ENCODE peak calls at places on chromosome 18, in four cellular contexts. S is kidney, K is HL-60, E is endothelial cell. T is an unnamed sample.

GRCh38 chr18:76467371-76468190 is 27.5 kb downstream of the ZNF516 start:
- DNase-seq in E (no peak), S (peak), K (peak), T (no peak)

GRCh38 chr18:1270081-1270480 is 365.4 kb downstream of the ADCYAP1 start:
- DNase-seq in K (no peak), S (no peak), E (no peak), T (no peak)

GRCh38 chr18:21243041-21243431 is 1.0 kb downstream of the GREB1L start:
- DNase-seq in K (no peak), E (peak), S (no peak), T (no peak)

GRCh38 chr18:79613186-79613931 is 66.2 kb upstream of the CTDP1 start:
- DNase-seq in S (peak), K (no peak), E (peak), T (no peak)

GRCh38 chr18:1914489-1914888 is 656.8 kb downstream of the METTL4 start:
- DNase-seq in E (no peak), K (peak), S (no peak), T (no peak)

GRCh38 chr18:70046207-70046606 is 98.5 kb upstream of the CD226 start:
- DNase-seq in S (no peak), E (no peak), K (no peak), T (no peak)

GRCh38 chr18:73639788-73640187 is 507.8 kb downstream of the FBXO15 start:
- DNase-seq in S (no peak), E (no peak), K (no peak), T (no peak)

GRCh38 chr18:46096651-46097300 is 1.3 kb downstream of the ATP5F1A start:
- DNase-seq in S (no peak), E (no peak), K (peak), T (no peak)

GRCh38 chr18:33596178-33596854 is 18.3 kb downstream of the ASXL3 start:
- DNase-seq in K (no peak), E (no peak), S (no peak), T (no peak)

GRCh38 chr18:13562494-13563029 is 163.8 kb downstream of the FAM210A start:
- DNase-seq in S (no peak), E (no peak), K (no peak), T (no peak)

GRCh38 chr18:45014047-45014501 is 333.4 kb downstream of the SETBP1 start:
- DNase-seq in S (no peak), K (no peak), E (no peak), T (no peak)

GRCh38 chr18:21321711-21322110 is 79.7 kb downstream of the GREB1L start:
- DNase-seq in K (no peak), S (no peak), E (no peak), T (no peak)

GRCh38 chr18:35267161-35267651 is 22.8 kb downstream of the ZSCAN30 start:
- DNase-seq in E (peak), K (no peak), S (peak), T (no peak)

GRCh38 chr18:55859116-55859515 is 271.1 kb upstream of the TCF4 start:
- DNase-seq in S (no peak), E (no peak), K (no peak), T (no peak)

GRCh38 chr18:2846241-2846637 is 567 bp upstream of the EMILIN2 start:
- DNase-seq in S (no peak), K (no peak), E (no peak), T (no peak)

GRCh38 chr18:35071819-35072247 is 30.6 kb downstream of the MAPRE2 start:
- DNase-seq in E (no peak), S (no peak), K (no peak), T (no peak)

GRCh38 chr18:34493566-34494358 is 216.3 kb upstream of the DTNA start:
- DNase-seq in K (no peak), E (peak), S (peak), T (peak)

GRCh38 chr18:21741511-21742322 is 1.1 kb downstream of the MIB1 start:
- DNase-seq in E (peak), K (peak), S (peak), T (peak)

GRCh38 chr18:23573948-23574431 is 12.3 kb downstream of the NPC1 start:
- DNase-seq in E (no peak), S (no peak), K (no peak), T (no peak)

GRCh38 chr18:2709316-2709715 is 53.8 kb downstream of the SMCHD1 start:
- DNase-seq in K (no peak), E (no peak), S (no peak), T (no peak)

GRCh38 chr18:65257157-65257556 is 493.7 kb upstream of the CDH7 start:
- DNase-seq in S (no peak), E (no peak), K (no peak), T (no peak)

GRCh38 chr18:27005589-27005988 is 140.1 kb upstream of the AQP4 start:
- DNase-seq in E (no peak), K (peak), S (no peak), T (no peak)

GRCh38 chr18:76507830-76508381 is 12.9 kb upstream of the ZNF516 start:
- DNase-seq in E (no peak), K (peak), S (peak), T (no peak)

GRCh38 chr18:35611518-35611917 is 30.0 kb downstream of the GALNT1 start:
- DNase-seq in S (no peak), K (no peak), E (no peak), T (no peak)

GRCh38 chr18:72830109-72830508 is 37.7 kb downstream of the NETO1 start:
- DNase-seq in E (peak), K (no peak), S (no peak), T (peak)

GRCh38 chr18:59846814-59847490 is 52.8 kb upstream of the PMAIP1 start:
- DNase-seq in S (no peak), E (no peak), K (no peak), T (no peak)

GRCh38 chr18:39198376-39198775 is 1632.8 kb upstream of the CELF4 start:
- DNase-seq in K (no peak), S (no peak), E (no peak), T (no peak)

GRCh38 chr18:44997139-44997538 is 316.5 kb downstream of the SETBP1 start:
- DNase-seq in E (no peak), K (no peak), S (no peak), T (no peak)

GRCh38 chr18:44651453-44651852 is 29.2 kb upstream of the SETBP1 start:
- DNase-seq in K (no peak), E (no peak), S (no peak), T (no peak)

GRCh38 chr18:60266558-60266957 is 106.0 kb downstream of the MC4R start:
- DNase-seq in E (no peak), K (no peak), S (no peak), T (no peak)

GRCh38 chr18:79506191-79507075 is 110.7 kb downstream of the NFATC1 start:
- DNase-seq in K (peak), S (peak), E (no peak), T (no peak)

GRCh38 chr18:63624863-63625262 is 19.2 kb downstream of the SERPINB4 start:
- DNase-seq in E (no peak), K (no peak), S (no peak), T (no peak)

GRCh38 chr18:22841840-22842239 is 91.3 kb upstream of the RBBP8 start:
- DNase-seq in S (no peak), E (no peak), K (no peak), T (no peak)

GRCh38 chr18:31217455-31217854 is 54.8 kb upstream of the DSC1 start:
- DNase-seq in S (no peak), K (peak), E (no peak), T (no peak)

GRCh38 chr18:68660355-68661183 is 54.3 kb downstream of the TMX3 start:
- DNase-seq in S (no peak), E (no peak), K (no peak), T (no peak)

GRCh38 chr18:68665623-68666022 is 49.3 kb downstream of the TMX3 start:
- DNase-seq in E (no peak), S (no peak), K (peak), T (no peak)

GRCh38 chr18:68666316-68666715 is 48.6 kb downstream of the TMX3 start:
- DNase-seq in K (no peak), S (no peak), E (no peak), T (no peak)

GRCh38 chr18:68667121-68667520 is 47.8 kb downstream of the TMX3 start:
- DNase-seq in E (no peak), K (no peak), S (no peak), T (no peak)

GRCh38 chr18:68662779-68663178 is 52.1 kb downstream of the TMX3 start:
- DNase-seq in S (no peak), E (no peak), K (no peak), T (no peak)
- TF ChIP-seq CTCF in S (no peak), E (no peak), K (no peak), T (peak)

DNA sequence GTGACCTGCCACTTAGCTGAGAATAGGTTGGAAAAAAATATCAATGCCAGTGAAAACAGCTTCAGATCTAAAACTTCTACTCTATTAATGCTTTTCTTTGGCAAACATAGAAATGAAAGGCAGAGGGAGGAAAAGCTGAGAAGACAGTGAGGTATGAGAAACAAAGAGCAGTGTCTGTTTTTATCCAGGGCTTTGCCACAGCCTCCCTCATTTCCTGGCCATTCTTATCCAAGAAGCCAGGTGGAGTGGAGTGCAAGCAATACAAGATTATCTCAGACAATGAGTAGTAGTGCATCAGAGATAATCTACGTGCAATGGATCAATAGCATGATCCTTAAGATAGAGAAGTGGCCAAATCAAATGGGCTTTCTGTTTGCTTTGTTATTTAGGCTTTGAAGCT is 808.7 kb upstream of the PIK3C3 start:
- DNase-seq in K (no peak), S (no peak), E (peak), T (no peak)
- TF ChIP-seq CTCF in K (no peak), S (no peak), E (no peak), T (no peak)

GRCh38 chr18:37578182-37578678 is 12.6 kb upstream of the CELF4 start:
- DNase-seq in E (no peak), S (no peak), K (no peak), T (no peak)

GRCh38 chr18:37582306-37582705 is 16.7 kb upstream of the CELF4 start:
- DNase-seq in K (no peak), E (no peak), S (no peak), T (no peak)

GRCh38 chr18:37577051-37577611 is 11.5 kb upstream of the CELF4 start:
- DNase-seq in E (no peak), S (no peak), K (no peak), T (no peak)

GRCh38 chr18:37575646-37576045 is 10.0 kb upstream of the CELF4 start:
- DNase-seq in S (no peak), K (no peak), E (no peak), T (no peak)

GRCh38 chr18:37578886-37579513 is 13.4 kb upstream of the CELF4 start:
- DNase-seq in K (peak), E (no peak), S (no peak), T (no peak)
- TF ChIP-seq CTCF in K (peak), E (peak), S (peak), T (peak)

GRCh38 chr18:10544093-10544748 is 18.4 kb downstream of the NAPG start:
- DNase-seq in E (peak), K (no peak), S (no peak), T (no peak)
- TF ChIP-seq CTCF in E (peak), K (no peak), S (no peak), T (peak)

GRCh38 chr18:9708057-9708881 is at the start of gene RAB31:
- DNase-seq in K (peak), S (peak), E (peak), T (peak)
- TF ChIP-seq CTCF in K (no peak), S (no peak), E (no peak), T (no peak)

GRCh38 chr18:36899289-36899688 is 70.4 kb downstream of the KIAA1328 start:
- DNase-seq in E (no peak), K (no peak), S (no peak), T (no peak)
- TF ChIP-seq CTCF in E (peak), K (peak), S (no peak), T (peak)

GRCh38 chr18:28178720-28179119 is 1.8 kb upstream of the CDH2 start:
- DNase-seq in E (no peak), S (no peak), K (no peak), T (no peak)

GRCh38 chr18:28175930-28176673 is 828 bp downstream of the CDH2 start:
- DNase-seq in K (no peak), E (peak), S (no peak), T (peak)

GRCh38 chr18:28177828-28178635 is 1.1 kb upstream of the CDH2 start:
- DNase-seq in E (peak), S (peak), K (no peak), T (peak)

GRCh38 chr18:28176674-28176932 is 327 bp downstream of the CDH2 start:
- DNase-seq in S (no peak), K (no peak), E (no peak), T (peak)

DNA sequence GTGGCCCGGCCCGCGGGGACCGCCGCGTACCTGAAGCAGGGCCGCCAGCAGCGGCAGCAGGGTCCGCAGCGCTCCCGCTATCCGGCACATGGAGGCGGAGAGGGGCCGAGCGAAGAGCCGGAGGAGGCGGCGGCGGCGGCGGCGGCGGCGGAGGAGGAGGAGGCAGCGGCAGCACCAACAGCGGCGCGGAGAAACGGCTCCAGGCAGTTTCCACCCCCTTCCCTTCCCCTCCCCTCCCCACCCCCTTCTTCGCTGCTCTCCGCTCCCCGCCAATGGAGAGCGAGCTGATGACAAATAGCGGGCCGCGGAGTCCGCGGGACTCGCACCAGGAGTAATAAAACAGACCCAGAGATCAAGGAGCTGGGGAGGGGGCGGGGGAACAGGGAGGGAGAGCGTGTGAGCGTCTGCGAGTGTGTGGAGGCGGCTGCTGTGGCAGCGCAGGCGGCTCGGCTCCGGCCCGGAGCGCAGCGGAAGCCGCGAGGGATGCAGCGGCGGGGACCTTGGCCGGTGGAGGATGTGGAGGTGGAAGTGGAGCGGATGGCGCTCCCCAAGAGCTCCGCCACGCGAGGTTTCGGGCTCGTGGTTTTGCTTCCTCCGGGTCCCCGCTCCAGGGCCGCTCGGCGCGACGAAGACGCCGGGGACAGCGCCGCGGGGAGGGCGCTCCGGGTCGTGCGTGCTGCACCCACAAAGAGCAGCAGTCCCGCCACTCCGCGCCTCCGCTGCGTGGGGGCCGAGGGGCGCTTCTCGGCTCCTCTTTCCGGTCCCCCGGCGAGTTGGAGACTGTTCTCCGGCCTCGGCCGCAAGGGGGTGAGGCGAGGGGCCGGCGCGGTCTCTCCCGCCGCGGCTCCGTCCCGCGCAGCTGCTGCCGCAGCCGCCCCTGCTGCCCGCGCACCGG is at the start of gene CDH2:
- DNase-seq in E (peak), S (peak), K (no peak), T (peak)
- TF ChIP-seq CTCF in E (peak), S (no peak), K (no peak), T (peak)

GRCh38 chr18:36839835-36840234 is 10.9 kb downstream of the KIAA1328 start:
- DNase-seq in E (no peak), S (no peak), K (no peak), T (no peak)

GRCh38 chr18:36843199-36843598 is 14.3 kb downstream of the KIAA1328 start:
- DNase-seq in K (no peak), E (no peak), S (no peak), T (no peak)

GRCh38 chr18:36849288-36850011 is 20.5 kb downstream of the KIAA1328 start:
- DNase-seq in K (no peak), S (no peak), E (no peak), T (no peak)

GRCh38 chr18:36848609-36849008 is 19.7 kb downstream of the KIAA1328 start:
- DNase-seq in S (no peak), K (no peak), E (no peak), T (no peak)

GRCh38 chr18:36843784-36844183 is 14.9 kb downstream of the KIAA1328 start:
- DNase-seq in E (no peak), K (no peak), S (no peak), T (no peak)
- TF ChIP-seq CTCF in E (no peak), K (no peak), S (no peak), T (peak)

GRCh38 chr18:57083485-57083884 is 63.4 kb upstream of the BOD1L2 start:
- DNase-seq in E (no peak), K (no peak), S (no peak), T (no peak)

GRCh38 chr18:57087985-57088384 is 58.9 kb upstream of the BOD1L2 start:
- DNase-seq in S (no peak), E (no peak), K (no peak), T (no peak)

GRCh38 chr18:57080479-57080878 is 66.4 kb upstream of the BOD1L2 start:
- DNase-seq in E (no peak), S (no peak), K (no peak), T (no peak)

GRCh38 chr18:57086163-57086562 is 60.7 kb upstream of the BOD1L2 start:
- DNase-seq in S (no peak), E (no peak), K (no peak), T (no peak)

GRCh38 chr18:57084331-57085298 is 62.3 kb upstream of the BOD1L2 start:
- DNase-seq in K (peak), E (no peak), S (no peak), T (no peak)
- TF ChIP-seq CTCF in K (no peak), E (no peak), S (no peak), T (no peak)

DNA sequence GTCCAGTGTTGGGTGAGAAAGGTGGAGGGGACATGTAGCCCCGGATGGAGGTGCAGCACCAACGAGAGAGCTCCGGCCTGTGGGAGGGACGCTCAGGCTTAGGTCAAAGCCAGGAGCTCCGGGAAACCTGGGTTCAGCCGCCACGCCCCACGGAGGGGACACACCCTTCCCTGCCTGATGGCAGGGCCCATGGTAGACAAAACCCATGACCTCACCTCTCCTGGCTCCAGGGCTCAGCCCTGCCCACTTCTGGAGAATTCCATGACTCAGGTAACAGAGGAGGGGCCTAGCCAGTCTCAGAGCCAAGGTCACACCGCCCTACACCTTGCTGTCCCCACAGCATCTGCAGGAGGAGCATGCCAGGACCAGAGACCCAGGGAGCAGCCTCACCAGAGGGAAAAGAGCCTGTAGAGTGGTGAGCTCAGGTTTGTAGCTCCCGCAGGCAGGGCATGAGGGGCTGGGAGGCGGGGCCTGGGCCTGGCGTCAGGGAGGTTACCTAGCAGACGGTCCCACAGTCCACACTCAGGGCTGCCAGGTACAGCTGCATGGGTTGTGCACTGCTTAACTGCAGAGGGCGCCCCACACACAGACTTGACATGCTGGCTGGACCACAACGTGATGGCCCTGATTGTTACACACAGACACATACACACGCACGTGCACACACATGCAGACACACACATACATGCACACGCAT is 70.8 kb upstream of the SMAD7 start:
- DNase-seq in K (peak), S (peak), E (peak), T (no peak)
- TF ChIP-seq CTCF in K (peak), S (peak), E (peak), T (peak)

T was measured in neural crest cell.